ENCODE peak calls at places on chromosomes 12 and 14, in ten cellular contexts. R is astrocyte of the spinal cord; I is endothelial cell; D is T-helper 1 cell; V is stimulated activated CD4-positive, alpha-beta T cell treated with anti-CD3 and anti-CD28 coated beads, Interleukin-2, amount 100 ng/mL, for 48 hours; Q is D341Med; F is neural crest cell; G is stimulated activated naive CD4-positive, alpha-beta T cell treated with Interleukin-2 at 50 U/mL for 16 hours; B is HFF-Myc; H is KBM-7. S is an unnamed sample.

GRCh38 chr12:91111366-91112321 is at the start of gene LUM:
- DNase-seq in R (peak; percentile 72), I (no peak), D (no peak), V (no peak), Q (peak; percentile 17), F (no peak), G (no peak), B (peak; percentile 93), H (peak; percentile 14), S (no peak)

GRCh38 chr12:51082561-51083139 is 746 bp downstream of the CSRNP2 start:
- DNase-seq in R (peak; percentile 43), I (peak; percentile 36), D (no peak), V (peak; percentile 5), Q (no peak), F (no peak), G (no peak), B (no peak), H (peak; percentile 23), S (peak; percentile 28)

GRCh38 chr14:26404927-26405326 is 192.9 kb downstream of the NOVA1 start:
- DNase-seq in R (no peak), I (no peak), D (no peak), V (no peak), Q (no peak), F (no peak), G (no peak), B (no peak), H (no peak), S (no peak)

GRCh38 chr14:52609445-52610044 is 56.9 kb downstream of the GPR137C start:
- DNase-seq in R (no peak), I (no peak), D (no peak), V (no peak), Q (no peak), F (no peak), G (no peak), B (no peak), H (no peak), S (no peak)

GRCh38 chr12:3207858-3208257 is 130.7 kb downstream of the TSPAN9 start:
- DNase-seq in R (no peak), I (no peak), D (no peak), V (no peak), Q (peak; percentile 70), F (no peak), G (no peak), B (no peak), H (peak; percentile 18), S (no peak)

GRCh38 chr12:15522574-15523187 is 200.4 kb downstream of the PTPRO start:
- DNase-seq in R (peak; percentile 56), I (no peak), D (no peak), V (no peak), Q (peak; percentile 55), F (no peak), G (no peak), B (no peak), H (peak; percentile 58), S (no peak)

GRCh38 chr12:96850676-96851075 is 56.4 kb upstream of the NEDD1 start:
- DNase-seq in R (no peak), I (no peak), D (no peak), V (no peak), Q (no peak), F (no peak), G (no peak), B (no peak), H (peak; percentile 3), S (no peak)

GRCh38 chr12:685388-685787 is 22.1 kb upstream of the NINJ2 start:
- DNase-seq in R (peak; percentile 87), I (peak; percentile 18), D (peak; percentile 54), V (peak; percentile 52), Q (no peak), F (no peak), G (peak; percentile 73), B (no peak), H (peak; percentile 94), S (peak; percentile 97)

GRCh38 chr12:48002773-48003218 is 1.5 kb downstream of the COL2A1 start:
- DNase-seq in R (peak; percentile 19), I (peak; percentile 68), D (no peak), V (no peak), Q (no peak), F (peak; percentile 55), G (no peak), B (no peak), H (no peak), S (no peak)

GRCh38 chr14:90846511-90846910 is 30.3 kb upstream of the TTC7B start:
- DNase-seq in R (peak; percentile 37), I (no peak), D (no peak), V (no peak), Q (no peak), F (no peak), G (no peak), B (no peak), H (no peak), S (no peak)

GRCh38 chr12:1799882-1800645 is 20.3 kb upstream of the LRTM2 start:
- DNase-seq in R (no peak), I (no peak), D (no peak), V (no peak), Q (no peak), F (no peak), G (no peak), B (no peak), H (no peak), S (no peak)

GRCh38 chr12:20629414-20630156 is 65.5 kb upstream of the SLCO1C1 start:
- DNase-seq in R (peak; percentile 68), I (peak; percentile 5), D (no peak), V (no peak), Q (no peak), F (no peak), G (no peak), B (no peak), H (no peak), S (no peak)

GRCh38 chr12:22856120-22856699 is 231.2 kb downstream of the ETNK1 start:
- DNase-seq in R (peak; percentile 53), I (no peak), D (no peak), V (no peak), Q (peak; percentile 43), F (no peak), G (no peak), B (no peak), H (peak; percentile 32), S (no peak)

GRCh38 chr12:114662512-114663177 is 21.3 kb downstream of the TBX3 start:
- DNase-seq in R (peak; percentile 85), I (peak; percentile 81), D (no peak), V (peak; percentile 65), Q (peak; percentile 68), F (peak; percentile 75), G (peak; percentile 26), B (no peak), H (peak; percentile 71), S (peak; percentile 39)

GRCh38 chr12:71054551-71054950 is 103.2 kb downstream of the TSPAN8 start:
- DNase-seq in R (no peak), I (no peak), D (no peak), V (no peak), Q (no peak), F (no peak), G (no peak), B (no peak), H (no peak), S (no peak)

GRCh38 chr14:64421166-64421565 is 33.0 kb downstream of the MTHFD1 start:
- DNase-seq in R (peak; percentile 71), I (no peak), D (no peak), V (no peak), Q (no peak), F (no peak), G (no peak), B (peak; percentile 50), H (no peak), S (no peak)

GRCh38 chr12:65923228-65923627 is 98.9 kb downstream of the HMGA2 start:
- DNase-seq in R (no peak), I (no peak), D (no peak), V (no peak), Q (no peak), F (no peak), G (no peak), B (no peak), H (peak; percentile 73), S (no peak)

GRCh38 chr12:132416827-132417226 is 73.1 kb upstream of the FBRSL1 start:
- DNase-seq in R (no peak), I (no peak), D (no peak), V (no peak), Q (no peak), F (no peak), G (no peak), B (no peak), H (no peak), S (no peak)

S was measured in CD4-positive, alpha-beta memory T cell.